ENCODE peak calls at places on chromosomes 6 and 20, in nine cellular contexts. D is fibroblast of lung, I is fibroblast of the aortic adventitia, Y is K562, G is astrocyte of the spinal cord, U is AG04450, H is GM06990, B is psoas muscle, P is GM12865. K is an unnamed sample.

GRCh38 chr6:2157441-2158127 is 87.8 kb downstream of the GMDS start:
- DNase-seq in P (peak; percentile 71), H (peak; percentile 12), D (peak; percentile 90), I (peak; percentile 92), U (peak; percentile 67), G (peak; percentile 87), B (no peak), Y (no peak), K (no peak)

GRCh38 chr6:85561750-85562357 is 31.8 kb downstream of the SNX14 start:
- DNase-seq in U (no peak), B (no peak), D (no peak), P (no peak), I (no peak), H (no peak), G (no peak), Y (no peak), K (no peak)

GRCh38 chr20:39676857-39677351 is 714.8 kb downstream of the DHX35 start:
- DNase-seq in H (no peak), P (peak; percentile 2), U (no peak), D (peak; percentile 5), G (peak; percentile 13), B (no peak), Y (no peak), I (no peak), K (no peak)

GRCh38 chr20:63126876-63127699 is 88.8 kb downstream of the YTHDF1 start:
- DNase-seq in I (no peak), H (no peak), B (peak; percentile 28), Y (no peak), U (no peak), D (no peak), G (no peak), P (no peak), K (peak; percentile 43)

GRCh38 chr6:36897629-36898028 is 11.9 kb downstream of the C6orf89 start:
- DNase-seq in D (no peak), G (peak; percentile 9), H (no peak), Y (no peak), B (no peak), I (peak; percentile 34), U (no peak), P (no peak), K (no peak)

GRCh38 chr20:5835870-5836269 is 85.7 kb downstream of the SHLD1 start:
- DNase-seq in P (no peak), D (peak; percentile 36), I (peak; percentile 45), B (no peak), Y (no peak), U (no peak), H (no peak), G (peak; percentile 75), K (no peak)

GRCh38 chr20:44690781-44691423 is 24.3 kb upstream of the CCN5 start:
- DNase-seq in G (no peak), D (no peak), U (no peak), H (no peak), Y (no peak), I (peak; percentile 76), B (no peak), P (no peak), K (no peak)

GRCh38 chr6:100335999-100336398 is 128.7 kb downstream of the SIM1 start:
- DNase-seq in H (no peak), G (no peak), Y (no peak), D (no peak), B (no peak), P (no peak), U (no peak), I (peak; percentile 23), K (no peak)

GRCh38 chr6:24743265-24743943 is 24.4 kb upstream of the C6orf62 start:
- DNase-seq in D (peak; percentile 98), G (peak; percentile 96), U (peak; percentile 90), H (peak; percentile 70), Y (peak; percentile 55), P (peak; percentile 81), B (no peak), I (peak; percentile 98), K (no peak)
- H3K4me3 ChIP-seq in D (no peak overlapping the region), G (no peak overlapping the region), U (no peak overlapping the region), H (no peak overlapping the region), Y (no peak overlapping the region), P (no peak overlapping the region), B (peak overlapping the region; percentile 7), I (peak overlapping the region; percentile 16), K (peak overlapping the region; percentile 8)

GRCh38 chr6:90121982-90122381 is 174.7 kb downstream of the BACH2 start:
- DNase-seq in G (no peak), Y (no peak), B (peak; percentile 74), P (peak; percentile 43), H (peak; percentile 15), I (no peak), D (peak; percentile 68), U (no peak), K (no peak)

GRCh38 chr6:90123796-90124195 is 172.8 kb downstream of the BACH2 start:
- DNase-seq in B (no peak), D (peak; percentile 70), Y (peak; percentile 31), G (no peak), I (no peak), P (no peak), H (no peak), U (no peak), K (no peak)

GRCh38 chr6:90124904-90125510 is 171.6 kb downstream of the BACH2 start:
- DNase-seq in P (no peak), D (no peak), B (no peak), H (no peak), U (no peak), I (no peak), G (no peak), Y (no peak), K (no peak)

GRCh38 chr6:90127589-90127988 is 169.1 kb downstream of the BACH2 start:
- DNase-seq in D (no peak), H (no peak), P (no peak), G (no peak), U (no peak), B (no peak), I (no peak), Y (no peak), K (no peak)

DNA sequence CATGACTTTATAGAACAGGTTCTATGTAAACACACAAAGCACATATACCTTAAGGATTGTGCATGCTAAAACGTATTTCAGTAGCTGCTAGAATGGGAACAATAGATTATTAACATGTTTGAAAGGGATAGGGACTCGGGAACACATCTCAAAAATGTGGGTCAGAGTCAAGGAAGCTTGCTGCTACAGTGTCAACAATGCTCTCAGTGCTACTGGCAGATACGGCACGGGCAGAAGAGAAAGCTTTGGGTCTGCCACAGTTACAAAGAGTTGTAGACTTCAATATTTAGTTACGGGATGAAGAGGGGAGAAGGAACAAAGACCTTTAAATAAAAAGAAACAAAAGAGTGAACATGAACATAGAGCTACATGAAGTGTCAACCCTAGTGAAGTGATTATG is 170.5 kb downstream of the BACH2 start:
- DNase-seq in U (no peak), P (no peak), B (no peak), Y (no peak), H (no peak), G (no peak), I (no peak), D (no peak), K (no peak)
- H3K4me3 ChIP-seq in U (no peak overlapping the region), P (no peak overlapping the region), B (no peak overlapping the region), Y (no peak overlapping the region), H (no peak overlapping the region), G (no peak overlapping the region), I (no peak overlapping the region), D (no peak overlapping the region), K (no peak overlapping the region)

GRCh38 chr6:35774116-35774794 is 2.1 kb upstream of the CLPSL2 start:
- DNase-seq in H (no peak), P (no peak), D (no peak), B (no peak), Y (no peak), G (no peak), U (no peak), I (no peak), K (no peak)

GRCh38 chr6:35777356-35778102 is 1.1 kb downstream of the CLPSL2 start:
- DNase-seq in H (no peak), P (no peak), G (no peak), Y (peak; percentile 7), I (no peak), U (no peak), B (no peak), D (no peak), K (no peak)

GRCh38 chr6:35775031-35775430 is 1.4 kb upstream of the CLPSL2 start:
- DNase-seq in B (no peak), P (no peak), D (peak; percentile 15), U (no peak), Y (no peak), H (no peak), I (no peak), G (no peak), K (no peak)

GRCh38 chr6:35778437-35778836 is 2.0 kb downstream of the CLPSL2 start:
- DNase-seq in D (no peak), U (no peak), Y (peak; percentile 4), I (no peak), B (no peak), G (no peak), P (no peak), H (no peak), K (peak; percentile 33)

DNA sequence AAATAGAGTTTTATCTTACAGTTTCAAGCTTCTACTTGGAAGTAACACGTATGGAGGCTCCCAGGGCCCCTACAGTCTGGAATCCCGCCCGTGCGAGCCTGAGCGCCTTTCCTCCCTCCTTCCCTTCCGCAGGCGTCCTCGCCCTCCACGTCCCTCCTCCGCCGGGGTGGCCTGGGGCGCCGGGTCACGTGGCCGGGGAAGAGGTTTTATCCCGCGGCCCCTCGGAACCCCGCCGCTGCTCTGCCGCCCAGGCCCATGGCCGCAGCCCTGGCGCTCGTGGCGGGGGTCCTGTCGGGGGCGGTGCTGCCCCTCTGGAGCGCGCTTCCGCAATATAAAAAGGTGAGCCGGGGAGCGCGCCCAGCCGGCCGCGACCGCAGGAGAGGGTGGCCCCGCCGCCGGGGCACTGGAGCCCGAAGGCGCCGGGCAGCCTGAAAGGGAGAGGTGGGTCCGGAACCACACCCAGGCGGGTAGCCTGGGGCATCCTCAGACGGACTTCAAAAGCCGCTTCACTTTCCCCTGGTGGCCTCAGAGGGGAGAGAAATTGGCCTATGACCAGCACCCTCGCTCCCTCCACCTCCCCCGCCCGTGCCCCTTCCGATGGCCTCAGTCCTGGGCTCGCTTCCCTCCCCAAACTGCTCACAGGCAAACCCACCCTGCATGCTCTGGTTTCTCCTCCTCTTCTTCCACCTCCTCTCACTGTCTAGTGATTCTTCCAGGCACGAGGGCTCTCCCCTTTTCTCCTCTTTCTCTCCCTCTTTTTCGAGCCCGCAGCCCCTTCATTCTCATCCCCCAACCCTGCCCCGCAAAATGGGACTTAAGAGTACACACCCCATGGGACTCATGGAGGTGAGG is at the start of gene CLPSL2:
- DNase-seq in Y (peak; percentile 28), G (no peak), B (no peak), I (no peak), P (peak; percentile 28), U (no peak), D (no peak), H (peak; percentile 50), K (peak; percentile 44)
- H3K4me3 ChIP-seq in Y (peak within 1 kb of the TSS; percentile 35), G (peak within 1 kb of the TSS; percentile 27), B (peak within 1 kb of the TSS; percentile 59), I (peak within 1 kb of the TSS; percentile 54), P (peak within 1 kb of the TSS; percentile 33), U (peak within 1 kb of the TSS; percentile 45), D (no peak within 1 kb of the TSS), H (peak within 1 kb of the TSS; percentile 45), K (peak within 1 kb of the TSS; percentile 51)

DNA sequence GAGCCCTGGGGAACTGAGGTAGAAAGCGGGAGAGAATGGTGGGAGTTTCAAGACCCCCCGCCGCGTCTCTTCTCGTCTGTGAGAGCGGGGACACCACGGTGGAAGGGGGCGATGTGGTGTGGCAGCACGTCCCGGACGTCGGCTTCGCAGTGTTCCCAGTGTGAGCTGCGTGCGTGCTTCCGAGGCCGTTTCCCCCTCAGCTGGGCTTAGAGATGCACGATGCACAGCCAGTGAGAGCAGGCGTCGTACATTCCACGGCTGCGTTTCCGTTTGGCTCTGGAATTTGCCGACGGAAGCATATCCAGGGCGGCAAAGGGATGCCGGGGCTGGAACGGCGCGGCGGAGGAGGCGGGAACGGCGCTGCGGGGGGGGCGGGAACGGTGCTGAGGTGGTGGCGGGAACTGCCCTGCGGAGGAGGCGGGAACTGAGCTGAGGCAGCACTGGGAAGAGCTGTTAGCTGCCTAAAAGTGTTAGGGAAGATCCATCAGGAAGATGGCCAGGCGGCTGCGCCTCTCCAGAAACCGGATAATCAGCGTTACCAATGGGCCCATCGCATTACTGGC is 37.7 kb downstream of the KIF25 start:
- DNase-seq in G (peak; percentile 70), H (no peak), U (peak; percentile 27), I (peak; percentile 61), Y (peak; percentile 74), P (no peak), B (peak; percentile 83), D (peak; percentile 83), K (peak; percentile 85)
- H3K4me3 ChIP-seq in G (peak overlapping the region; percentile 39), H (no peak overlapping the region), U (peak overlapping the region; percentile 63), I (peak overlapping the region; percentile 61), Y (peak overlapping the region; percentile 23), P (no peak overlapping the region), B (peak overlapping the region; percentile 56), D (peak overlapping the region; percentile 27), K (peak overlapping the region; percentile 51)

K was measured in suprapubic skin.